ENCODE peak calls at places on chromosomes 6 and 20, in four cellular contexts. P is stimulated activated CD4-positive, alpha-beta T cell treated with anti-CD3 and anti-CD28 coated beads, Interleukin-4, amount 100 ng/mL, for 24 hours; U is activated T-cell treated with anti-CD3 and anti-CD28 coated beads, Interleukin-2, amount 50 U/mL, for 72 hours; Y is substantia nigra. B is an unnamed sample.

GRCh38 chr6:163790296-163790840 is 375.9 kb downstream of the QKI start:
- DNase-seq in U (no peak), P (no peak), Y (no peak), B (peak)

GRCh38 chr20:60966031-60966430 is 286.0 kb upstream of the CDH4 start:
- DNase-seq in P (no peak), Y (no peak), U (no peak), B (no peak)

GRCh38 chr20:41958391-41958790 is 340.2 kb upstream of the CHD6 start:
- DNase-seq in Y (no peak), P (no peak), U (no peak), B (no peak)

GRCh38 chr20:36866681-36867485 is 9.1 kb upstream of the TLDC2 start:
- DNase-seq in Y (no peak), P (no peak), U (no peak), B (peak)

GRCh38 chr20:19593762-19594161 is 164.3 kb upstream of the RIN2 start:
- DNase-seq in Y (no peak), U (no peak), P (no peak), B (no peak)

GRCh38 chr6:159874475-159874874 is 16.3 kb upstream of the MAS1 start:
- DNase-seq in P (no peak), Y (peak), U (no peak), B (peak)

GRCh38 chr6:44245391-44245911 is 1.4 kb upstream of the HSP90AB1 start:
- DNase-seq in P (no peak), Y (no peak), U (no peak), B (no peak)

GRCh38 chr6:24332306-24332705 is 25.6 kb downstream of the DCDC2 start:
- DNase-seq in P (no peak), U (no peak), Y (no peak), B (no peak)

GRCh38 chr20:21503345-21503744 is 10.5 kb downstream of the NKX2-2 start:
- DNase-seq in Y (no peak), P (no peak), U (peak), B (no peak)

GRCh38 chr20:45998761-45999160 is 9.9 kb upstream of the MMP9 start:
- DNase-seq in Y (peak), P (peak), U (peak), B (no peak)

GRCh38 chr20:38725959-38726848 is 1.9 kb downstream of the SLC32A1 start:
- DNase-seq in P (peak), Y (no peak), U (peak), B (peak)

GRCh38 chr6:139370707-139371345 is 3.6 kb downstream of the CITED2 start:
- DNase-seq in Y (no peak), P (no peak), U (no peak), B (no peak)

GRCh38 chr20:48691523-48691922 is 136.3 kb downstream of the PREX1 start:
- DNase-seq in P (no peak), U (no peak), Y (peak), B (no peak)

GRCh38 chr6:6546318-6547110 is 42.0 kb upstream of the LY86 start:
- DNase-seq in Y (peak), U (peak), P (peak), B (peak)

GRCh38 chr6:31764239-31764638 is 1.8 kb downstream of the SAPCD1 start:
- DNase-seq in Y (no peak), U (no peak), P (no peak), B (no peak)

GRCh38 chr6:78390066-78390465 is 477.3 kb upstream of the IRAK1BP1 start:
- DNase-seq in U (no peak), Y (no peak), P (no peak), B (peak)

GRCh38 chr20:37777556-37777955 is 83.7 kb downstream of the CTNNBL1 start:
- DNase-seq in U (no peak), P (no peak), Y (no peak), B (peak)